ENCODE peak calls at places on chromosomes 6 and 20, in six cellular contexts. O is posterior cingulate gyrus, Y is C1 segment of cervical spinal cord, M is AG09319, A is neuronal stem cell, P is NCI-H1930. E is an unnamed sample.

GRCh38 chr6:112196290-112196689 is 58.1 kb downstream of the LAMA4 start:
- DNase-seq in O (no peak), Y (no peak), M (no peak), A (no peak), P (no peak), E (no peak)

GRCh38 chr6:151059612-151060095 is 180.1 kb upstream of the AKAP12 start:
- DNase-seq in O (no peak), Y (no peak), M (no peak), A (no peak), P (no peak), E (peak)

GRCh38 chr6:98787961-98788360 is 46.4 kb upstream of the POU3F2 start:
- DNase-seq in O (peak), Y (no peak), M (no peak), A (no peak), P (no peak), E (no peak)

GRCh38 chr6:46876126-46876525 is 45.6 kb downstream of the ADGRF5 start:
- DNase-seq in O (no peak), Y (no peak), M (no peak), A (no peak), P (no peak), E (peak)

GRCh38 chr20:59010321-59010994 is 3.4 kb upstream of the CTSZ start:
- DNase-seq in O (no peak), Y (no peak), M (no peak), A (no peak), P (no peak), E (peak)

GRCh38 chr6:114718716-114719270 is 376.0 kb upstream of the HS3ST5 start:
- DNase-seq in O (no peak), Y (no peak), M (no peak), A (no peak), P (no peak), E (no peak)

GRCh38 chr6:144262470-144263369 is 22.4 kb upstream of the UTRN start:
- DNase-seq in O (no peak), Y (no peak), M (no peak), A (no peak), P (no peak), E (no peak)

GRCh38 chr6:155399062-155399746 is 56.4 kb downstream of the NOX3 start:
- DNase-seq in O (no peak), Y (no peak), M (no peak), A (no peak), P (no peak), E (no peak)

GRCh38 chr20:34526466-34526865 is 10.2 kb downstream of the DYNLRB1 start:
- DNase-seq in O (no peak), Y (no peak), M (no peak), A (no peak), P (no peak), E (no peak)

GRCh38 chr20:50792708-50793574 is 1.9 kb upstream of the BCAS4 start:
- DNase-seq in O (no peak), Y (no peak), M (no peak), A (no peak), P (no peak), E (no peak)

GRCh38 chr20:36394340-36394965 is 88.3 kb downstream of the DLGAP4 start:
- DNase-seq in O (no peak), Y (no peak), M (no peak), A (no peak), P (no peak), E (no peak)

GRCh38 chr20:5058873-5059272 is 57.6 kb upstream of the SLC23A2 start:
- DNase-seq in O (no peak), Y (no peak), M (no peak), A (no peak), P (no peak), E (no peak)

GRCh38 chr6:40353197-40353966 is 233.8 kb downstream of the LRFN2 start:
- DNase-seq in O (no peak), Y (no peak), M (no peak), A (no peak), P (no peak), E (no peak)

GRCh38 chr20:36544134-36545018 is 3.1 kb downstream of the MYL9 start:
- DNase-seq in O (no peak), Y (no peak), M (no peak), A (no peak), P (no peak), E (peak)